ENCODE peak calls at places on chromosomes 16 and 17, in six cellular contexts. N, L, Q, F, I and D are unnamed samples.

GRCh38 chr16:89898201-89898967 is 20.3 kb upstream of the MC1R start:
- DNase-seq in L (no peak), I (no peak), N (no peak), F (no peak), Q (no peak), D (no peak)

GRCh38 chr17:67461228-67461780 is 84.2 kb downstream of the PITPNC1 start:
- DNase-seq in F (no peak), N (no peak), Q (no peak), I (no peak), L (no peak), D (no peak)

GRCh38 chr17:61279476-61280145 is 120.0 kb upstream of the TBX2 start:
- DNase-seq in I (no peak), L (no peak), Q (no peak), F (no peak), N (no peak), D (no peak)

GRCh38 chr17:63365366-63366237 is 80.5 kb downstream of the CYB561 start:
- DNase-seq in N (no peak), Q (no peak), L (no peak), I (no peak), F (no peak), D (no peak)

GRCh38 chr16:9050102-9050830 is 41.2 kb upstream of the HAPSTR1 start:
- DNase-seq in F (peak), L (no peak), I (peak), Q (peak), N (no peak), D (no peak)

GRCh38 chr17:4678448-4679026 is 25.4 kb downstream of the PELP1 start:
- DNase-seq in F (no peak), L (no peak), N (no peak), Q (peak), I (peak), D (no peak)

GRCh38 chr16:72728516-72728915 is 319.4 kb downstream of the ZFHX3 start:
- DNase-seq in N (no peak), L (no peak), Q (no peak), I (no peak), F (no peak), D (no peak)

GRCh38 chr16:20084624-20085226 is 11.0 kb upstream of the GPR139 start:
- DNase-seq in L (no peak), N (no peak), I (peak), Q (peak), F (no peak), D (no peak)

GRCh38 chr16:64089697-64090096 is 1032.2 kb downstream of the CDH11 start:
- DNase-seq in Q (no peak), F (no peak), N (no peak), I (peak), L (no peak), D (no peak)

GRCh38 chr17:80349437-80350160 is 65.4 kb upstream of the ENDOV start:
- DNase-seq in N (no peak), L (no peak), F (no peak), I (no peak), Q (no peak), D (no peak)

GRCh38 chr17:33868899-33869298 is 386.2 kb upstream of the CCL2 start:
- DNase-seq in Q (no peak), N (no peak), F (no peak), I (no peak), L (no peak), D (no peak)

GRCh38 chr16:31451681-31452351 is 7.5 kb upstream of the ARMC5 start:
- DNase-seq in I (peak), Q (peak), N (no peak), L (no peak), F (no peak), D (no peak)

GRCh38 chr17:30323262-30323894 is 10.5 kb downstream of the TMIGD1 start:
- DNase-seq in L (no peak), F (no peak), N (no peak), Q (no peak), I (no peak), D (no peak)

GRCh38 chr16:23699100-23699499 is 13.9 kb downstream of the ERN2 start:
- DNase-seq in I (no peak), N (no peak), Q (no peak), L (no peak), F (no peak), D (no peak)

GRCh38 chr17:68169840-68170239 is 78.0 kb upstream of the AMZ2 start:
- DNase-seq in I (no peak), F (no peak), N (no peak), L (no peak), Q (no peak), D (no peak)

GRCh38 chr16:55542459-55543082 is 23.9 kb upstream of the CAPNS2 start:
- DNase-seq in I (no peak), F (no peak), Q (no peak), N (no peak), L (no peak), D (no peak)

GRCh38 chr16:75483222-75483621 is 12.0 kb downstream of the CHST6 start:
- DNase-seq in F (no peak), N (no peak), L (no peak), I (no peak), Q (no peak), D (no peak)

GRCh38 chr16:1163567-1164055 is 10.7 kb downstream of the CACNA1H start:
- DNase-seq in L (no peak), N (no peak), Q (no peak), I (no peak), F (no peak), D (no peak)

GRCh38 chr17:61774724-61775123 is 88.6 kb downstream of the BRIP1 start:
- DNase-seq in L (no peak), N (no peak), F (no peak), Q (no peak), I (no peak), D (no peak)

GRCh38 chr16:9141813-9142212 is 50.4 kb downstream of the HAPSTR1 start:
- DNase-seq in N (no peak), I (no peak), Q (no peak), L (no peak), F (no peak), D (no peak)

GRCh38 chr16:17617021-17617420 is 146.3 kb upstream of the XYLT1 start:
- DNase-seq in N (no peak), F (no peak), Q (no peak), L (no peak), I (no peak), D (no peak)

GRCh38 chr17:82814834-82815233 is 25.0 kb downstream of the ZNF750 start:
- DNase-seq in F (no peak), I (no peak), Q (no peak), L (no peak), N (no peak), D (no peak)

GRCh38 chr17:47077576-47077975 is 98.5 kb upstream of the RPRML start:
- DNase-seq in F (no peak), Q (no peak), I (no peak), N (no peak), L (no peak), D (no peak)

GRCh38 chr16:85720319-85720637 is 30.6 kb downstream of the C16orf74 start:
- DNase-seq in Q (no peak), L (no peak), I (peak), N (no peak), F (no peak), D (no peak)

GRCh38 chr16:49800876-49801275 is 55.0 kb downstream of the ZNF423 start:
- DNase-seq in N (peak), F (no peak), L (no peak), I (no peak), Q (no peak), D (no peak)

GRCh38 chr16:84885024-84885910 is 65.5 kb downstream of the CRISPLD2 start:
- DNase-seq in Q (no peak), N (no peak), F (no peak), I (peak), L (no peak), D (no peak)

GRCh38 chr17:76659928-76660614 is 16.5 kb upstream of the ST6GALNAC1 start:
- DNase-seq in F (no peak), N (no peak), L (no peak), Q (peak), I (no peak), D (no peak)

GRCh38 chr17:79306688-79307323 is 232.2 kb downstream of the ENGASE start:
- DNase-seq in Q (no peak), F (no peak), N (no peak), L (no peak), I (no peak), D (no peak)

GRCh38 chr17:37392024-37392590 is 14.5 kb downstream of the ACACA start:
- DNase-seq in Q (no peak), N (no peak), L (peak), I (no peak), F (no peak), D (peak)

GRCh38 chr16:18931756-18932155 is 5.5 kb upstream of the SMG1 start:
- DNase-seq in F (no peak), Q (no peak), I (peak), N (peak), L (no peak), D (no peak)

GRCh38 chr16:18936727-18937340 is 10.6 kb upstream of the SMG1 start:
- DNase-seq in F (no peak), N (no peak), L (no peak), Q (no peak), I (peak), D (no peak)

GRCh38 chr16:18933501-18933900 is 7.3 kb upstream of the SMG1 start:
- DNase-seq in F (no peak), I (no peak), Q (no peak), N (no peak), L (no peak), D (no peak)

GRCh38 chr16:18937390-18937789 is 11.2 kb upstream of the SMG1 start:
- DNase-seq in L (no peak), Q (no peak), N (no peak), I (no peak), F (no peak), D (no peak)

GRCh38 chr16:18932243-18932997 is 6.2 kb upstream of the SMG1 start:
- DNase-seq in N (no peak), F (no peak), Q (no peak), I (peak), L (no peak), D (no peak)
- TF ChIP-seq POLR2AphosphoS5 in N (no peak), F (no peak), Q (no peak), I (no peak), L (no peak), D (no peak)

GRCh38 chr16:12458591-12459400 is 344.9 kb downstream of the CPPED1 start:
- DNase-seq in Q (no peak), L (no peak), I (no peak), F (no peak), N (no peak), D (peak)
- TF ChIP-seq TAF1 in Q (no peak), L (no peak), I (no peak), F (no peak), N (no peak), D (peak)

GRCh38 chr17:38868968-38869646 is 751 bp upstream of the LASP1 start:
- DNase-seq in L (no peak), F (peak), I (peak), N (peak), Q (peak), D (no peak)
- TF ChIP-seq POLR2A in L (peak), F (peak), I (peak), N (peak), Q (no peak), D (peak)

DNA sequence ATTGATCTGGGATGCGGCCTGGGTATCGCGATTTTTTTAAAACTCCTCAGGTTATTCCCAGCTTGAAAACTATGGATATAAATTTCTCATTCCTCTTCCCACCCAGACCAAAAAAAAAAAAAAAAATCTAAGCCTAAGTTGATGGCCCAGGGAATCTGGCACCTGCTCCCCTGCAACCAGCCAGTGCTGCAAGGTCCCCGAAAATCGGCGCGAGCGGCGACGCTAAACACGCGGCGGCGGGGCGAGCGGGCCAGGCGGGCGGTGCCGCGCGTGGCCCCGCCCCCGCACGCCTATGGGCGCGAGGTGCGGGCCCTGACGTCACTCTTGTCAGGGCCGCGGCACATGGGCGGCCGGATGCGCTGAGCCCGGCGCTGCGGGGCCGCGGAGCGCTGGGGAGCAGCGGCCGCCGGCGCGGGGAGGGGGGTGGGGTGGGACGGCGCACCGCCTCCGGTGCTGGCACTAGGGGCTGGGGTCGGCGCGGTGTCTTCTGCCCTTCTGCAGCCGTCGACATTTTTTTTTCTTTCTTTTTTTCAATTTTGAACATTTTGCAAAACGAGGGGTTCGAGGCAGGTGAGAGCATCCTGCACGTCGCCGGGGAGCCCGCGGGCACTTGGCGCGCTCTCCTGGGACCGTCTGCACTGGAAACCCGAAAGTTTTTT is at the start of gene HLF:
- DNase-seq in I (peak), N (no peak), F (peak), L (peak), Q (peak), D (peak)
- TF ChIP-seq POLR2AphosphoS5 in I (peak), N (no peak), F (no peak), L (no peak), Q (no peak), D (no peak)

GRCh38 chr17:28384281-28385036 is 13.0 kb downstream of the SARM1 start:
- DNase-seq in Q (peak), L (peak), N (no peak), I (no peak), F (no peak), D (peak)
- TF ChIP-seq TAF1 in Q (no peak), L (no peak), N (peak), I (no peak), F (peak), D (peak)